ENCODE peak calls at places on chromosomes 3 and 15, in six cellular contexts. L is neural crest cell; K is activated CD8-positive, alpha-beta memory T cell treated with anti-CD3 and anti-CD28 coated beads for 1 hour; T is A549; E is HT1080; C is ELR. W is an unnamed sample.

GRCh38 chr3:17469954-17470353 is 272.5 kb downstream of the TBC1D5 start:
- DNase-seq in K (no peak), C (no peak), L (no peak), T (no peak), E (no peak), W (no peak)

GRCh38 chr15:61038910-61039309 is 190.2 kb downstream of the RORA start:
- DNase-seq in E (no peak), T (no peak), L (no peak), C (no peak), K (no peak), W (no peak)

GRCh38 chr3:168096210-168096795 is 579 bp upstream of the GOLIM4 start:
- DNase-seq in T (peak; percentile 67), C (peak; percentile 90), K (no peak), E (peak; percentile 93), L (peak; percentile 58), W (peak; percentile 95)

GRCh38 chr3:37295925-37296324 is 121.5 kb upstream of the LRRFIP2 start:
- DNase-seq in C (peak; percentile 31), E (peak; percentile 43), L (no peak), T (no peak), K (no peak), W (no peak)

GRCh38 chr3:71076361-71076997 is 507.0 kb downstream of the FOXP1 start:
- DNase-seq in T (no peak), K (no peak), C (peak; percentile 35), E (peak; percentile 66), L (no peak), W (peak; percentile 58)

GRCh38 chr15:80580107-80580506 is 115.0 kb upstream of the ABHD17C start:
- DNase-seq in L (no peak), E (peak; percentile 88), T (no peak), K (no peak), C (peak; percentile 98), W (peak; percentile 82)

GRCh38 chr15:87722941-87723691 is 533.4 kb downstream of the NTRK3 start:
- DNase-seq in L (no peak), T (no peak), E (peak; percentile 65), C (no peak), K (no peak), W (no peak)

GRCh38 chr3:53821631-53822068 is 24.6 kb downstream of the CHDH start:
- DNase-seq in C (no peak), E (peak; percentile 34), K (no peak), L (no peak), T (no peak), W (no peak)

GRCh38 chr3:159263750-159264561 is 462.1 kb downstream of the MFSD1 start:
- DNase-seq in E (peak; percentile 58), T (peak; percentile 19), C (peak; percentile 77), L (peak; percentile 41), K (no peak), W (peak; percentile 50)

GRCh38 chr3:13717222-13717573 is 162.7 kb downstream of the WNT7A start:
- DNase-seq in K (no peak), L (no peak), C (no peak), E (no peak), T (no peak), W (no peak)

GRCh38 chr3:128004661-128005060 is 47.6 kb upstream of the SEC61A1 start:
- DNase-seq in T (no peak), K (no peak), E (no peak), C (no peak), L (no peak), W (no peak)

GRCh38 chr3:25973111-25973510 is 183.2 kb downstream of the OXSM start:
- DNase-seq in C (no peak), E (no peak), T (no peak), L (no peak), K (no peak), W (no peak)

GRCh38 chr3:126664591-126665214 is 9.8 kb upstream of the TXNRD3 start:
- DNase-seq in T (no peak), C (no peak), L (no peak), K (no peak), E (peak; percentile 44), W (no peak)

GRCh38 chr15:35725353-35725752 is 179.4 kb upstream of the DPH6 start:
- DNase-seq in T (no peak), L (no peak), E (peak; percentile 23), K (no peak), C (peak; percentile 83), W (peak; percentile 59)

GRCh38 chr15:82080774-82081173 is 35.0 kb upstream of the MEX3B start:
- DNase-seq in T (no peak), C (no peak), K (no peak), L (no peak), E (no peak), W (no peak)

GRCh38 chr15:99253381-99254090 is 2.3 kb downstream of the LRRC28 start:
- DNase-seq in T (no peak), K (no peak), L (no peak), C (peak; percentile 85), E (peak; percentile 89), W (peak; percentile 84)

GRCh38 chr3:15427981-15428380 is 583 bp downstream of the EAF1 start:
- DNase-seq in E (no peak), K (no peak), T (no peak), L (no peak), C (peak; percentile 6), W (no peak)

GRCh38 chr3:46086083-46086437 is 58.8 kb upstream of the XCR1 start:
- DNase-seq in K (no peak), C (no peak), T (no peak), L (no peak), E (no peak), W (no peak)

GRCh38 chr3:52845157-52845556 is 10.3 kb upstream of the MUSTN1 start:
- DNase-seq in E (no peak), K (no peak), C (no peak), T (no peak), L (no peak), W (no peak)

GRCh38 chr15:92683511-92683834 is 27.9 kb upstream of the FAM174B start:
- DNase-seq in E (no peak), L (peak; percentile 41), T (no peak), K (no peak), C (no peak), W (no peak)

GRCh38 chr3:50401973-50402372 is 42.7 kb upstream of the TMEM115 start:
- DNase-seq in E (no peak), T (no peak), K (no peak), L (no peak), C (no peak), W (no peak)

GRCh38 chr15:26665950-26666921 is 106.6 kb downstream of the GABRB3 start:
- DNase-seq in C (no peak), T (no peak), E (no peak), L (no peak), K (no peak), W (no peak)

GRCh38 chr3:156664285-156665178 is 9.9 kb upstream of the TIPARP start:
- DNase-seq in K (no peak), T (no peak), C (no peak), L (no peak), E (no peak), W (no peak)

GRCh38 chr15:88882745-88883144 is 12.6 kb downstream of the HAPLN3 start:
- DNase-seq in C (peak; percentile 42), E (peak; percentile 73), L (no peak), T (no peak), K (no peak), W (peak; percentile 65)

GRCh38 chr3:44827196-44827595 is 34.5 kb upstream of the TMEM42 start:
- DNase-seq in T (no peak), C (no peak), K (no peak), L (no peak), E (no peak), W (no peak)

GRCh38 chr15:86231864-86232801 is 152.5 kb downstream of the AGBL1 start:
- DNase-seq in L (peak; percentile 41), E (peak; percentile 37), C (peak; percentile 2), T (peak; percentile 25), K (no peak), W (no peak)

W was measured in HFFc6.